ENCODE peak calls at places on chromosome 22, in eight cellular contexts. E is activated CD4-positive, alpha-beta memory T cell treated with anti-CD3 and anti-CD28 coated beads, Interleukin-2, amount 10 ng/mL, durations not matched to agents 7 days and 5 days; Q is activated naive CD8-positive, alpha-beta T cell treated with anti-CD3 and anti-CD28 coated beads, Interleukin-2, amount 50 U/mL, for 24 hours; V is effector memory CD8-positive, alpha-beta T cell; A is stomach; B is HT1080; C is brain microvascular endothelial cell; J is fibroblast of the aortic adventitia. L is an unnamed sample.

GRCh38 chr22:22721681-22722309 is 77.4 kb downstream of the GGTLC2 start:
- DNase-seq in E (peak), Q (peak), V (no peak), A (no peak), B (peak), C (peak), J (peak), L (no peak)

GRCh38 chr22:43401661-43402060 is 10.2 kb upstream of the MPPED1 start:
- DNase-seq in E (no peak), Q (no peak), V (no peak), A (no peak), B (no peak), C (no peak), J (no peak), L (no peak)

GRCh38 chr22:19610518-19611253 is 86.5 kb upstream of the CLDN5 start:
- DNase-seq in E (no peak), Q (peak), V (no peak), A (no peak), B (no peak), C (no peak), J (no peak), L (peak)

GRCh38 chr22:49086181-49086580 is 741.5 kb downstream of the BRD1 start:
- DNase-seq in E (no peak), Q (no peak), V (no peak), A (no peak), B (no peak), C (no peak), J (no peak), L (no peak)

GRCh38 chr22:44309137-44309536 is 3.6 kb downstream of the SHISAL1 start:
- DNase-seq in E (no peak), Q (no peak), V (no peak), A (no peak), B (peak), C (peak), J (peak), L (peak)

GRCh38 chr22:20456722-20457076 is 19.1 kb upstream of the SCARF2 start:
- DNase-seq in E (no peak), Q (no peak), V (no peak), A (no peak), B (no peak), C (no peak), J (no peak), L (no peak)

GRCh38 chr22:23829845-23830372 is 8.9 kb downstream of the DERL3 start:
- DNase-seq in E (no peak), Q (no peak), V (no peak), A (no peak), B (no peak), C (peak), J (peak), L (no peak)

GRCh38 chr22:29003975-29004646 is 57.5 kb downstream of the C22orf31 start:
- DNase-seq in E (no peak), Q (no peak), V (no peak), A (peak), B (no peak), C (no peak), J (no peak), L (no peak)

GRCh38 chr22:22520020-22520656 is at the start of gene ZNF280A:
- DNase-seq in E (no peak), Q (no peak), V (no peak), A (no peak), B (peak), C (peak), J (peak), L (no peak)

GRCh38 chr22:47835726-47836125 is 1073.3 kb downstream of the TBC1D22A start:
- DNase-seq in E (no peak), Q (no peak), V (no peak), A (no peak), B (peak), C (peak), J (no peak), L (no peak)

GRCh38 chr22:44497218-44497903 is 672 bp downstream of the RTL6 start:
- DNase-seq in E (no peak), Q (peak), V (no peak), A (no peak), B (no peak), C (no peak), J (no peak), L (no peak)

GRCh38 chr22:46070215-46070721 is 80.1 kb upstream of the PPARA start:
- DNase-seq in E (peak), Q (peak), V (no peak), A (peak), B (peak), C (no peak), J (peak), L (peak)

GRCh38 chr22:48098243-48098935 is 1335.9 kb downstream of the TBC1D22A start:
- DNase-seq in E (peak), Q (no peak), V (no peak), A (no peak), B (no peak), C (no peak), J (no peak), L (peak)

GRCh38 chr22:22084089-22084711 is 101.6 kb upstream of the TOP3B start:
- DNase-seq in E (no peak), Q (no peak), V (no peak), A (no peak), B (no peak), C (no peak), J (no peak), L (no peak)

GRCh38 chr22:50733521-50734342 is 4.3 kb upstream of the ACR start:
- DNase-seq in E (no peak), Q (no peak), V (no peak), A (no peak), B (peak), C (no peak), J (peak), L (peak)

GRCh38 chr22:47452184-47452583 is 689.7 kb downstream of the TBC1D22A start:
- DNase-seq in E (no peak), Q (no peak), V (no peak), A (no peak), B (peak), C (no peak), J (no peak), L (no peak)

GRCh38 chr22:27420817-27421361 is 380.7 kb downstream of the MN1 start:
- DNase-seq in E (no peak), Q (no peak), V (no peak), A (peak), B (peak), C (peak), J (peak), L (peak)

GRCh38 chr22:40898850-40899357 is 37.0 kb upstream of the DNAJB7 start:
- DNase-seq in E (no peak), Q (no peak), V (peak), A (no peak), B (peak), C (peak), J (peak), L (no peak)

GRCh38 chr22:49606562-49606961 is 221.1 kb downstream of the BRD1 start:
- DNase-seq in E (no peak), Q (no peak), V (no peak), A (no peak), B (no peak), C (no peak), J (no peak), L (no peak)

GRCh38 chr22:40238425-40239344 is 61.0 kb downstream of the TNRC6B start:
- DNase-seq in E (peak), Q (no peak), V (no peak), A (peak), B (peak), C (peak), J (peak), L (no peak)

GRCh38 chr22:38824587-38824986 is 19.2 kb downstream of the NPTXR start:
- DNase-seq in E (peak), Q (peak), V (peak), A (peak), B (peak), C (peak), J (peak), L (peak)

GRCh38 chr22:30408388-30409101 is 11.7 kb downstream of the SEC14L2 start:
- DNase-seq in E (no peak), Q (no peak), V (no peak), A (no peak), B (peak), C (peak), J (no peak), L (no peak)

GRCh38 chr22:38758276-38758945 is 2.6 kb upstream of the SUN2 start:
- DNase-seq in E (peak), Q (peak), V (no peak), A (no peak), B (no peak), C (no peak), J (no peak), L (peak)

GRCh38 chr22:24424001-24424900 is 3.1 kb upstream of the ADORA2A start:
- DNase-seq in E (peak), Q (peak), V (no peak), A (no peak), B (no peak), C (no peak), J (no peak), L (no peak)

GRCh38 chr22:26800858-26801257 is 143.5 kb downstream of the MIAT start:
- DNase-seq in E (no peak), Q (no peak), V (no peak), A (no peak), B (no peak), C (peak), J (no peak), L (no peak)

GRCh38 chr22:38106814-38107578 is 3.5 kb downstream of the BAIAP2L2 start:
- DNase-seq in E (no peak), Q (no peak), V (no peak), A (no peak), B (no peak), C (no peak), J (no peak), L (no peak)

GRCh38 chr22:49824185-49824925 is 3.3 kb downstream of the BRD1 start:
- DNase-seq in E (no peak), Q (no peak), V (no peak), A (no peak), B (no peak), C (no peak), J (no peak), L (no peak)

GRCh38 chr22:36304429-36304828 is 51.5 kb downstream of the APOL1 start:
- DNase-seq in E (no peak), Q (no peak), V (no peak), A (no peak), B (no peak), C (no peak), J (no peak), L (no peak)

GRCh38 chr22:47798229-47798628 is 1035.8 kb downstream of the TBC1D22A start:
- DNase-seq in E (no peak), Q (no peak), V (no peak), A (no peak), B (no peak), C (no peak), J (no peak), L (no peak)

GRCh38 chr22:49826603-49827306 is 918 bp downstream of the BRD1 start:
- DNase-seq in E (peak), Q (peak), V (peak), A (peak), B (no peak), C (no peak), J (peak), L (peak)

GRCh38 chr22:17371446-17371845 is 2.2 kb downstream of the CECR2 start:
- DNase-seq in E (no peak), Q (no peak), V (no peak), A (no peak), B (no peak), C (no peak), J (no peak), L (no peak)

GRCh38 chr22:19514831-19515565 is 9.2 kb downstream of the CLDN5 start:
- DNase-seq in E (no peak), Q (no peak), V (no peak), A (no peak), B (peak), C (peak), J (no peak), L (no peak)

GRCh38 chr22:41621911-41622179 is 750 bp downstream of the XRCC6 start:
- DNase-seq in E (no peak), Q (no peak), V (no peak), A (no peak), B (no peak), C (no peak), J (no peak), L (no peak)

GRCh38 chr22:18111759-18112330 is 1.2 kb downstream of the TUBA8 start:
- DNase-seq in E (no peak), Q (no peak), V (no peak), A (peak), B (no peak), C (no peak), J (no peak), L (no peak)

L was measured in Peyer's patch.